ENCODE peak calls at places on chromosomes 3 and 15, in five cellular contexts. O, Z, D, X and N are unnamed samples.

GRCh38 chr3:187899246-187899645 is 154.0 kb upstream of the BCL6 start:
- DNase-seq in D (no peak), X (no peak), Z (no peak), O (no peak), N (no peak)

GRCh38 chr15:100221461-100222348 is 120.1 kb downstream of the ADAMTS17 start:
- DNase-seq in Z (no peak), O (no peak), D (no peak), X (no peak), N (peak; percentile 32)

GRCh38 chr3:54826255-54826691 is 101.6 kb downstream of the LRTM1 start:
- DNase-seq in O (no peak), Z (no peak), D (no peak), X (no peak), N (no peak)

GRCh38 chr15:96514607-96515285 is 184.2 kb downstream of the NR2F2 start:
- DNase-seq in O (no peak), X (no peak), D (no peak), Z (no peak), N (no peak)

GRCh38 chr3:42007785-42008184 is 45.9 kb upstream of the ULK4 start:
- DNase-seq in X (no peak), O (no peak), D (no peak), Z (no peak), N (no peak)

GRCh38 chr15:51706931-51707608 is 25.8 kb downstream of the SCG3 start:
- DNase-seq in O (no peak), X (no peak), D (no peak), Z (no peak), N (no peak)

GRCh38 chr3:117688583-117688982 is 979.0 kb downstream of the TUSC7 start:
- DNase-seq in D (no peak), Z (no peak), X (no peak), O (no peak), N (no peak)

GRCh38 chr3:195005759-195006555 is 265.0 kb downstream of the XXYLT1 start:
- DNase-seq in O (no peak), D (no peak), X (no peak), Z (no peak), N (no peak)

GRCh38 chr3:32392530-32393302 is 1.1 kb downstream of the CMTM7 start:
- DNase-seq in D (peak; percentile 58), Z (peak; percentile 49), O (peak; percentile 36), X (no peak), N (no peak)

GRCh38 chr15:45863881-45864580 is 229.2 kb downstream of the SQOR start:
- DNase-seq in D (no peak), Z (no peak), O (no peak), X (no peak), N (no peak)

GRCh38 chr3:183578179-183578578 is 22.7 kb upstream of the KLHL6 start:
- DNase-seq in D (no peak), Z (no peak), O (no peak), X (no peak), N (no peak)

GRCh38 chr15:53473435-53473834 is 286.0 kb downstream of the WDR72 start:
- DNase-seq in D (no peak), O (no peak), X (no peak), Z (no peak), N (no peak)

GRCh38 chr15:70324001-70324974 is 226.6 kb upstream of the TLE3 start:
- DNase-seq in D (no peak), X (no peak), Z (no peak), O (no peak), N (no peak)

GRCh38 chr15:85407421-85408269 is 27.2 kb downstream of the AKAP13 start:
- DNase-seq in Z (no peak), D (no peak), O (peak; percentile 78), X (no peak), N (no peak)

GRCh38 chr15:38885001-38885400 is 320.4 kb upstream of the RASGRP1 start:
- DNase-seq in O (no peak), Z (no peak), X (no peak), D (no peak), N (no peak)

GRCh38 chr3:140497331-140497730 is 180.5 kb upstream of the TRIM42 start:
- DNase-seq in X (no peak), D (no peak), O (no peak), Z (no peak), N (no peak)

GRCh38 chr3:27090265-27091041 is 278.7 kb downstream of the NEK10 start:
- DNase-seq in X (no peak), Z (no peak), D (no peak), O (no peak), N (no peak)

GRCh38 chr3:123034120-123034519 is 6.6 kb upstream of the SEMA5B start:
- DNase-seq in X (no peak), Z (no peak), O (no peak), D (no peak), N (no peak)

GRCh38 chr15:71437919-71438318 is 322.6 kb downstream of the THSD4 start:
- DNase-seq in O (peak; percentile 80), X (no peak), Z (no peak), D (no peak), N (no peak)

GRCh38 chr15:76203766-76204557 is 107.3 kb downstream of the ETFA start:
- DNase-seq in X (no peak), O (no peak), Z (no peak), D (peak; percentile 70), N (no peak)

GRCh38 chr15:29613951-29614382 is 208.3 kb downstream of the TJP1 start:
- DNase-seq in D (no peak), O (no peak), X (no peak), Z (no peak), N (no peak)

GRCh38 chr3:36736327-36736726 is 28.0 kb downstream of the DCLK3 start:
- DNase-seq in X (no peak), Z (no peak), O (no peak), D (no peak), N (no peak)

GRCh38 chr3:100891033-100891432 is 102.2 kb downstream of the ABI3BP start:
- DNase-seq in X (no peak), Z (no peak), O (no peak), D (no peak), N (no peak)

GRCh38 chr15:71547066-71547465 is 263.3 kb upstream of the NR2E3 start:
- DNase-seq in Z (no peak), X (no peak), D (no peak), O (no peak), N (no peak)

GRCh38 chr3:38992117-38992779 is 59.5 kb downstream of the SCN11A start:
- DNase-seq in Z (no peak), X (no peak), O (peak; percentile 33), D (no peak), N (no peak)

GRCh38 chr15:69626095-69627066 is 173.8 kb downstream of the RPLP1 start:
- DNase-seq in X (no peak), O (no peak), D (no peak), Z (no peak), N (no peak)

GRCh38 chr3:102170545-102170944 is 264.3 kb upstream of the ZPLD1 start:
- DNase-seq in O (no peak), Z (no peak), X (no peak), D (no peak), N (no peak)

GRCh38 chr3:156665296-156665695 is 9.1 kb upstream of the TIPARP start:
- DNase-seq in Z (no peak), D (no peak), O (no peak), X (no peak), N (no peak)